ENCODE peak calls at places on chromosomes 2 and 18, in seven cellular contexts. S is AG04450; P is kidney epithelial cell; M is A549; C is dorsolateral prefrontal cortex; E is thoracic aorta; J is CD8-positive, alpha-beta T cell. K is an unnamed sample.

GRCh38 chr2:55887906-55888625 is 35.5 kb downstream of the EFEMP1 start:
- DNase-seq in M (peak; percentile 13), E (no peak), J (no peak), S (peak; percentile 63), P (peak; percentile 52), C (no peak), K (no peak)

GRCh38 chr2:195837987-195838386 is 181.0 kb downstream of the SLC39A10 start:
- DNase-seq in S (no peak), J (no peak), M (no peak), P (no peak), E (no peak), C (no peak), K (no peak)

GRCh38 chr2:172465417-172466334 is 38.3 kb downstream of the ITGA6 start:
- DNase-seq in J (peak; percentile 71), E (no peak), M (peak; percentile 40), C (peak; percentile 55), S (peak; percentile 72), P (no peak), K (peak; percentile 83)

GRCh38 chr2:70552501-70553333 is 909 bp downstream of the TGFA start:
- DNase-seq in P (no peak), E (no peak), S (no peak), C (no peak), M (no peak), J (peak; percentile 18), K (peak; percentile 54)

GRCh38 chr2:50535971-50536759 is 495.8 kb downstream of the NRXN1 start:
- DNase-seq in E (no peak), S (no peak), J (no peak), M (no peak), C (no peak), P (no peak), K (no peak)

GRCh38 chr2:233691443-233692433 is 952 bp upstream of the UGT1A6 start:
- DNase-seq in P (no peak), S (no peak), J (no peak), E (no peak), M (no peak), C (no peak), K (no peak)

GRCh38 chr2:169221745-169222369 is 140.5 kb downstream of the LRP2 start:
- DNase-seq in J (no peak), M (peak; percentile 5), S (no peak), P (no peak), C (no peak), E (no peak), K (no peak)

GRCh38 chr2:234865040-234865439 is 86.8 kb upstream of the SH3BP4 start:
- DNase-seq in S (no peak), J (no peak), P (no peak), C (no peak), M (no peak), E (no peak), K (no peak)

GRCh38 chr18:66872277-66872676 is 268.4 kb upstream of the CDH19 start:
- DNase-seq in C (no peak), S (no peak), P (no peak), E (no peak), J (no peak), M (no peak), K (peak; percentile 2)

GRCh38 chr2:233245406-233245805 is 6.1 kb upstream of the ATG16L1 start:
- DNase-seq in E (no peak), C (no peak), S (no peak), M (no peak), J (no peak), P (no peak), K (no peak)

GRCh38 chr2:238233625-238234024 is 6.2 kb downstream of the HES6 start:
- DNase-seq in E (no peak), J (no peak), M (no peak), P (no peak), S (no peak), C (no peak), K (no peak)

GRCh38 chr2:238231809-238232208 is 8.0 kb downstream of the HES6 start:
- DNase-seq in P (no peak), S (no peak), M (no peak), C (no peak), J (no peak), E (no peak), K (no peak)

GRCh38 chr2:238230699-238231098 is 9.1 kb downstream of the HES6 start:
- DNase-seq in P (no peak), E (no peak), J (no peak), S (no peak), C (no peak), M (no peak), K (no peak)

GRCh38 chr2:238228700-238229099 is 11.1 kb downstream of the HES6 start:
- DNase-seq in S (no peak), C (no peak), M (no peak), E (no peak), J (no peak), P (no peak), K (no peak)

DNA sequence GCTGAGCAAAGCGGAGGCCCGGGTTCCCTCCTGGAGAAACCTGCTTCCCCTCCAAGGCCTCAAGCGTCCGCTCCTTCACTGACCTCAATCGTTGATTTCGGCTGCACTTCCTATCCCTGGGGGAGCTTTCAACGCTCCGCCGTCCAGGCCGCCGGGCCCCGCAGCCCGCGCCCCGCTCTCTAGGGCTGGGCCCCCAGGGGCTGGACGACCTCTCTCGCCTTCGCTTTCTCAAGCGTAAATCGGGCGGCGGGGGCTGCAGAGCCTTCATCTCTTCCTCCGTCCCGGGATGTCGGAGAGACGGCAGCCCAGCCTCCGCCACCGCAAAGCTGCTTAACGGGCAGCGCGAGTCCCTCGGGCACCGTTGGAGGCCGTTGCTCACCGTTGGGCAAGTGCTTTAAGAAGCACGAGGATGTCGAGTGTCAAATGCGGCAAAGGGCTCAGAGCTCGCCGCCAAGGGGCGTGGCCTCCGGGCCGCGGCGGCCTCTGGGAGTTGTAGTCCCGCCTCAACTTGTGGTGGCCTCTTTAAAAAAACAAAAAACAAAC is 8.5 kb downstream of the HES6 start:
- DNase-seq in E (no peak), P (peak; percentile 48), M (no peak), C (peak; percentile 75), J (peak; percentile 81), S (no peak), K (peak; percentile 17)
- H3K4me3 ChIP-seq in E (peak overlapping the region; percentile 82), P (peak overlapping the region; percentile 46), M (peak overlapping the region; percentile 27), C (peak overlapping the region; percentile 68), J (peak overlapping the region; percentile 79), S (peak overlapping the region; percentile 53), K (no peak overlapping the region)

DNA sequence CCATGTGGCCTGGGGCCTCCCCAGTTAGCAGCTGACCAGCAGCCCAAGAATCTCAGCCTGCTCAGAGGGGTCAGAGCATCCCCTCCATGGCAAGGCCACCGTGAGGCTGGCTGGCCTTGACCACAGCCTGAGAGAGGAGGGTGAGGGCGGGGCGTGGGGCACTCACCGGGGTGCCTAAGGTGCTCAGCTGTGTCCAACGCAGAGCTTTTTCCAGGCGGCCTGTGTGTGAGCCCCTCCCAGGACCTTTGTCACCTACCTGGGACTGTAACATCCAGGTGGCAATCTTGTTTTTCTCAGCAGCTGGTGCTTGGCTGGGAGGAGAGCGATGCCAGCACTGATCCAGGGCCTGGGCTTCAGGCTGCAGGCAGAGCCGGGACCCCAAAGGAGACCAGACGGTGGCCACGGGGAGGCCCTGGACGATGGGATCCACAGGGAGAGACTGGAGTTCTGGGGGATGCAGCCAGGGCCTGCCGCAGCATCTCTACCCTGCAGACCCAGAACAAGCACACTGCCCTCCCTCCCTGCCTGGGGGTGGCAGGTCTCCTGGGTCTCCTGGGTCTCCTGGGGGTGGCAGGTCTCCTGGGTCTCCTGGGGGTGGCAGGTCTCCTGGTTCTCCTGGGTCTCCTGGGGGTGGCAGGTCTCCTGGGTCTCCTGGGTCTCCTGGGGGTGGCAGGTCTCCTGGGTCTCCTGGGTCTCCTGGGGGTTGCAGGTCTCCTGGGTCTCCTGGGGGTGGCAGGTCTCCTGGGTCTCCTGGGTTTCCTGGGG is 12.3 kb downstream of the SNED1 start:
- DNase-seq in J (no peak), P (no peak), E (no peak), S (no peak), M (no peak), C (peak; percentile 20), K (no peak)
- H3K4me3 ChIP-seq in J (peak overlapping the region; percentile 45), P (no peak overlapping the region), E (peak overlapping the region; percentile 66), S (no peak overlapping the region), M (no peak overlapping the region), C (no peak overlapping the region), K (no peak overlapping the region)

DNA sequence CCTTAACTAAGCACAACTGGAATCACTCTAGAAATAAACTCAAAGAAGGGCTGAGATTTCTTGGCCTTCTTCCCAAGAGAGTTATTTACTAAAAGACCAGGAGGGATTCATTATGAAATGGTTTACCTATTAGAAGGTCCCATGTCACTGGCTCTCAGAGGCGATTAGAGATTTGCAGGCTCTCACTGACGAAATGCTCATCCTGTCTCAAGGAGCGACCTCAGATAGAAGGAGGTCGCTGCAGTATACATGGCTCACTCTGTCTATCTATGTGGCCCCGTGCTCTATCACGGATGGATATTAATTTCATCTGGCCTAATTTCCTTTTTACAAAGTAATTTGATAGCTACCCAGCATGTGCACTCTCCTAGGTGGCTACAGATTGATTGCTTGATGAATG is 9.2 kb downstream of the SMIM21 start:
- DNase-seq in E (no peak), P (no peak), C (no peak), M (peak; percentile 5), J (no peak), S (no peak), K (no peak)
- H3K4me3 ChIP-seq in E (no peak overlapping the region), P (no peak overlapping the region), C (no peak overlapping the region), M (peak overlapping the region; percentile 24), J (no peak overlapping the region), S (no peak overlapping the region), K (no peak overlapping the region)

DNA sequence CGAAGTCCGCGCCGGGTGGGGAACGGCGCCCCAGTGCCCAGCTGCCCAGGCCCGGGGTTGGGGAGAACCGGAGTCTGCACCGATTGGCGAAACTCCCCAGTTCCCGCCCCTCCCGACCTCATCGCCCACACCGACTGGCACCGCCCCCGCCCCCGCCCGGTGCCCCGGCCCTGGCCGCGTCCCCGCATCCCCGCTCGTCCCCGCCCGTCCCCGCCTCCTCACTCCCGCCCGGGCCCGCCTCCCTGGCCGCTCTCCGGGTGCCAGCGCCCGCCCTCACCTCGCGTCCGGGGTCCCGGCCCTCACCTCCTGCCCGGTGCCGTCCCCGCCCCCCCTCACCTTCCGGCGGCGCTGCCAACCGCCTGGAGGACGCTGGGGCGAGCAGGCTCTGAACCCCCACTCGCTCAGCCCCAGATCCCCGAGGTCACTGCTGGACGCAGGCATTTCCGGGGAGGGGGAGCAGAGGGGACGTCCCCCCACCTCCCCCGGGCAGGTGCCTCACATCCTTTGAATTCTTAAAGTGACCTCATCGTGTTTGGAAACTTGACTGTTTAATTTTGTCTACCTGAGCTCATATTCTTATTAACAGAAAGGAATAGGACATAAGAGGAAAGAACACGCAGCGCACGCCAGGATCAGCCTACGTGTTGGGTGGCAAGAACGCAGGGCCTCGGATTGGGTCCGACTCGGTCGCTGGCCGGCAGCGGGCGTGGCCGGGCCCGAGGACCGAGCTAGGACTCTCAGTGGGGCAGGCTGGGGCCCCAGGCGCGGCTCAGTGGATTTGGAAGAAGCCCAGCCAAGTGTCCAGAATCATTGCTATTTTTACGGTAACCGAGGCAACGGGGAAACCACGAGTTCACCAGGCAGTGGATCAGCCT is at the start of gene FAM110C:
- DNase-seq in P (peak; percentile 56), M (peak; percentile 16), E (peak; percentile 34), C (peak; percentile 65), J (peak; percentile 50), S (no peak), K (no peak)
- H3K4me3 ChIP-seq in P (peak within 1 kb of the TSS; percentile 78), M (peak within 1 kb of the TSS; percentile 51), E (peak within 1 kb of the TSS; percentile 89), C (peak within 1 kb of the TSS; percentile 46), J (peak within 1 kb of the TSS; percentile 40), S (no peak within 1 kb of the TSS), K (peak within 1 kb of the TSS; percentile 74)

K was measured in Jurkat, Clone E6-1.